ENCODE peak calls at places on chromosomes 4 and X, in ten cellular contexts. Z, L, S, V, O, Q, K, A, C and U are unnamed samples.

GRCh38 chr4:106497271-106497670 is 128.7 kb upstream of the GIMD1 start:
- DNase-seq in Z (no peak), L (no peak), S (no peak), V (no peak), O (peak; percentile 0), Q (no peak), K (no peak), A (no peak), C (no peak), U (peak; percentile 25)

GRCh38 chr4:78325244-78326187 is 226.1 kb upstream of the ANXA3 start:
- DNase-seq in Z (no peak), L (no peak), S (no peak), V (no peak), O (no peak), Q (no peak), K (no peak), A (no peak), C (no peak), U (no peak)

GRCh38 chr4:185209031-185209851 is at the start of gene SNX25:
- DNase-seq in Z (peak; percentile 90), L (no peak), S (peak; percentile 85), V (no peak), O (peak; percentile 75), Q (no peak), K (peak; percentile 63), A (peak; percentile 67), C (peak; percentile 67), U (peak; percentile 58)

GRCh38 chrX:119954374-119954773 is 10.8 kb upstream of the NKAP start:
- DNase-seq in Z (no peak), L (no peak), S (no peak), V (no peak), O (no peak), Q (no peak), K (no peak), A (no peak), C (no peak), U (no peak)

GRCh38 chr4:25441519-25442117 is 64.6 kb downstream of the ANAPC4 start:
- DNase-seq in Z (peak; percentile 34), L (peak; percentile 54), S (peak; percentile 84), V (no peak), O (peak; percentile 50), Q (peak; percentile 48), K (peak; percentile 22), A (peak; percentile 50), C (peak; percentile 61), U (peak; percentile 58)

GRCh38 chr4:98873059-98873458 is 55.9 kb downstream of the EIF4E start:
- DNase-seq in Z (no peak), L (no peak), S (no peak), V (no peak), O (peak; percentile 63), Q (peak; percentile 13), K (no peak), A (no peak), C (no peak), U (peak; percentile 38)

GRCh38 chr4:165343353-165344191 is 16.1 kb downstream of the MSMO1 start:
- DNase-seq in Z (no peak), L (no peak), S (no peak), V (no peak), O (no peak), Q (no peak), K (peak; percentile 28), A (no peak), C (no peak), U (peak; percentile 25)

GRCh38 chrX:153450114-153450948 is 4.5 kb upstream of the TREX2 start:
- DNase-seq in Z (no peak), L (no peak), S (no peak), V (no peak), O (no peak), Q (no peak), K (no peak), A (no peak), C (no peak), U (no peak)